ENCODE peak calls at places on chromosomes 12 and 14, in ten cellular contexts. One of them, this sample, is unnamed.

GRCh38 chr14:103023881-103024473 is 33.4 kb downstream of the CDC42BPB start:
- DNase-seq in endothelial cell: peak
- DNase-seq in kidney: no peak
- DNase-seq in sigmoid colon: no peak
- DNase-seq in GM23338: no peak
- DNase-seq in epithelial cell of esophagus: peak
- DNase-seq in RWPE1: no peak
- DNase-seq in GM10248: no peak
- DNase-seq in tibial artery: no peak
- DNase-seq in lower leg skin: no peak
- DNase-seq in this sample: no peak

GRCh38 chr12:44286336-44286735 is 450.5 kb downstream of the TMEM117 start:
- DNase-seq in sigmoid colon: no peak
- DNase-seq in lower leg skin: no peak
- DNase-seq in tibial artery: no peak
- DNase-seq in endothelial cell: no peak
- DNase-seq in GM10248: no peak
- DNase-seq in RWPE1: peak
- DNase-seq in epithelial cell of esophagus: peak
- DNase-seq in kidney: no peak
- DNase-seq in GM23338: no peak
- DNase-seq in this sample: no peak

GRCh38 chr12:54370218-54370730 is 6.0 kb upstream of the GPR84 start:
- DNase-seq in GM23338: peak
- DNase-seq in sigmoid colon: peak
- DNase-seq in lower leg skin: peak
- DNase-seq in GM10248: peak
- DNase-seq in endothelial cell: peak
- DNase-seq in epithelial cell of esophagus: peak
- DNase-seq in RWPE1: peak
- DNase-seq in tibial artery: peak
- DNase-seq in kidney: peak
- DNase-seq in this sample: peak

GRCh38 chr12:54680374-54680773 is 32.2 kb upstream of the DCD start:
- DNase-seq in GM23338: peak
- DNase-seq in epithelial cell of esophagus: peak
- DNase-seq in sigmoid colon: no peak
- DNase-seq in GM10248: peak
- DNase-seq in tibial artery: no peak
- DNase-seq in RWPE1: peak
- DNase-seq in endothelial cell: peak
- DNase-seq in kidney: no peak
- DNase-seq in lower leg skin: no peak
- DNase-seq in this sample: peak

GRCh38 chr12:15435597-15435996 is 113.3 kb downstream of the PTPRO start:
- DNase-seq in kidney: no peak
- DNase-seq in tibial artery: no peak
- DNase-seq in endothelial cell: no peak
- DNase-seq in RWPE1: no peak
- DNase-seq in epithelial cell of esophagus: peak
- DNase-seq in GM23338: peak
- DNase-seq in lower leg skin: no peak
- DNase-seq in sigmoid colon: no peak
- DNase-seq in GM10248: no peak
- DNase-seq in this sample: no peak

GRCh38 chr14:29865299-29865698 is 62.3 kb downstream of the PRKD1 start:
- DNase-seq in sigmoid colon: no peak
- DNase-seq in tibial artery: no peak
- DNase-seq in endothelial cell: no peak
- DNase-seq in kidney: no peak
- DNase-seq in epithelial cell of esophagus: no peak
- DNase-seq in GM10248: no peak
- DNase-seq in lower leg skin: no peak
- DNase-seq in RWPE1: no peak
- DNase-seq in GM23338: no peak
- DNase-seq in this sample: no peak

GRCh38 chr12:95943231-95943842 is at the start of gene AMDHD1:
- DNase-seq in sigmoid colon: peak
- DNase-seq in lower leg skin: peak
- DNase-seq in tibial artery: peak
- DNase-seq in RWPE1: peak
- DNase-seq in GM23338: peak
- DNase-seq in endothelial cell: peak
- DNase-seq in GM10248: peak
- DNase-seq in kidney: peak
- DNase-seq in epithelial cell of esophagus: peak
- DNase-seq in this sample: no peak

GRCh38 chr14:22478670-22479069 is 110.4 kb downstream of the DAD1 start:
- DNase-seq in GM10248: no peak
- DNase-seq in epithelial cell of esophagus: no peak
- DNase-seq in kidney: no peak
- DNase-seq in sigmoid colon: no peak
- DNase-seq in lower leg skin: no peak
- DNase-seq in tibial artery: no peak
- DNase-seq in GM23338: no peak
- DNase-seq in endothelial cell: no peak
- DNase-seq in RWPE1: no peak
- DNase-seq in this sample: no peak

GRCh38 chr14:65373671-65374039 is 38.9 kb upstream of the FUT8 start:
- DNase-seq in epithelial cell of esophagus: peak
- DNase-seq in tibial artery: no peak
- DNase-seq in GM23338: no peak
- DNase-seq in endothelial cell: no peak
- DNase-seq in kidney: no peak
- DNase-seq in GM10248: no peak
- DNase-seq in lower leg skin: no peak
- DNase-seq in sigmoid colon: no peak
- DNase-seq in RWPE1: no peak
- DNase-seq in this sample: no peak

GRCh38 chr12:63294327-63294632 is 143.3 kb upstream of the AVPR1A start:
- DNase-seq in sigmoid colon: no peak
- DNase-seq in GM10248: no peak
- DNase-seq in RWPE1: peak
- DNase-seq in lower leg skin: no peak
- DNase-seq in GM23338: no peak
- DNase-seq in kidney: no peak
- DNase-seq in epithelial cell of esophagus: peak
- DNase-seq in tibial artery: no peak
- DNase-seq in endothelial cell: no peak
- DNase-seq in this sample: no peak

GRCh38 chr14:91336093-91336450 is 81.5 kb downstream of the CCDC88C start:
- DNase-seq in sigmoid colon: no peak
- DNase-seq in GM10248: no peak
- DNase-seq in tibial artery: no peak
- DNase-seq in epithelial cell of esophagus: no peak
- DNase-seq in lower leg skin: no peak
- DNase-seq in kidney: peak
- DNase-seq in GM23338: no peak
- DNase-seq in endothelial cell: no peak
- DNase-seq in RWPE1: no peak
- DNase-seq in this sample: no peak

GRCh38 chr14:91337699-91338335 is 79.8 kb downstream of the CCDC88C start:
- DNase-seq in sigmoid colon: no peak
- DNase-seq in lower leg skin: no peak
- DNase-seq in kidney: peak
- DNase-seq in endothelial cell: no peak
- DNase-seq in tibial artery: no peak
- DNase-seq in GM23338: no peak
- DNase-seq in GM10248: no peak
- DNase-seq in epithelial cell of esophagus: no peak
- DNase-seq in RWPE1: no peak
- DNase-seq in this sample: no peak

GRCh38 chr14:91339606-91340369 is 77.8 kb downstream of the CCDC88C start:
- DNase-seq in endothelial cell: no peak
- DNase-seq in kidney: peak
- DNase-seq in tibial artery: no peak
- DNase-seq in epithelial cell of esophagus: no peak
- DNase-seq in GM23338: no peak
- DNase-seq in GM10248: no peak
- DNase-seq in sigmoid colon: no peak
- DNase-seq in lower leg skin: no peak
- DNase-seq in RWPE1: no peak
- DNase-seq in this sample: no peak

GRCh38 chr14:91339076-91339475 is 78.5 kb downstream of the CCDC88C start:
- DNase-seq in GM10248: no peak
- DNase-seq in sigmoid colon: no peak
- DNase-seq in GM23338: no peak
- DNase-seq in epithelial cell of esophagus: no peak
- DNase-seq in endothelial cell: no peak
- DNase-seq in kidney: peak
- DNase-seq in tibial artery: no peak
- DNase-seq in RWPE1: no peak
- DNase-seq in lower leg skin: no peak
- DNase-seq in this sample: no peak

DNA sequence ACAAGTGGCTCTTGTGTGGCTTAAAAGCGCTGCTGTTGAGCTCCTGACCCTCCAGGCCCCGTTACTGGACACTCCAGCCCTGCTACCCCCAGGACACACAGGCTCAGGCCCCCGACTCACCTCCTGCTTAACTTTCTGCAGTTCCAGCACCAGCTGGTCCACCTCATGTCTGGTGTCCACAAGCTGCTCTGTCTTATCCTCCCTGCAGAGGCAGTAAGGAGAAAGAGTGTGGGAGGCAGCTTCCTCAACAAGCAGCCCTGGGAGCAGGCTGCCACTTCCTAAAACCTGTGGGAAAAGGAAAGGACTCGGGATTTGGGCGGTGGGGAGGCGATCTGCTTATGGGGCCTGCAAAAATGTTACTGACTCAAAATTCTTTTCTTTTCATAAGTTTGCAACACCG is 79.3 kb downstream of the CCDC88C start:
- DNase-seq in tibial artery: no peak
- DNase-seq in RWPE1: no peak
- DNase-seq in GM10248: no peak
- DNase-seq in kidney: no peak
- DNase-seq in GM23338: no peak
- DNase-seq in lower leg skin: no peak
- DNase-seq in sigmoid colon: no peak
- DNase-seq in endothelial cell: no peak
- DNase-seq in epithelial cell of esophagus: no peak
- DNase-seq in this sample: no peak
- TF ChIP-seq CTCF in tibial artery: no peak
- TF ChIP-seq CTCF in RWPE1: no peak
- TF ChIP-seq CTCF in GM10248: no peak
- TF ChIP-seq CTCF in kidney: no peak
- TF ChIP-seq CTCF in GM23338: no peak
- TF ChIP-seq CTCF in lower leg skin: no peak
- TF ChIP-seq CTCF in sigmoid colon: no peak
- TF ChIP-seq CTCF in endothelial cell: no peak
- TF ChIP-seq CTCF in epithelial cell of esophagus: no peak
- TF ChIP-seq CTCF in this sample: no peak

GRCh38 chr12:3123729-3124128 is 46.5 kb downstream of the TSPAN9 start:
- DNase-seq in GM10248: no peak
- DNase-seq in endothelial cell: no peak
- DNase-seq in GM23338: no peak
- DNase-seq in kidney: no peak
- DNase-seq in epithelial cell of esophagus: no peak
- DNase-seq in tibial artery: no peak
- DNase-seq in sigmoid colon: no peak
- DNase-seq in lower leg skin: no peak
- DNase-seq in RWPE1: no peak
- DNase-seq in this sample: no peak

GRCh38 chr12:3125674-3126073 is 48.5 kb downstream of the TSPAN9 start:
- DNase-seq in sigmoid colon: no peak
- DNase-seq in endothelial cell: no peak
- DNase-seq in kidney: no peak
- DNase-seq in RWPE1: no peak
- DNase-seq in tibial artery: no peak
- DNase-seq in GM10248: no peak
- DNase-seq in GM23338: no peak
- DNase-seq in epithelial cell of esophagus: no peak
- DNase-seq in lower leg skin: no peak
- DNase-seq in this sample: no peak

GRCh38 chr12:3120701-3121100 is 43.5 kb downstream of the TSPAN9 start:
- DNase-seq in kidney: no peak
- DNase-seq in GM23338: no peak
- DNase-seq in lower leg skin: no peak
- DNase-seq in sigmoid colon: no peak
- DNase-seq in endothelial cell: no peak
- DNase-seq in GM10248: no peak
- DNase-seq in RWPE1: no peak
- DNase-seq in tibial artery: no peak
- DNase-seq in epithelial cell of esophagus: no peak
- DNase-seq in this sample: no peak

GRCh38 chr12:3124917-3125316 is 47.7 kb downstream of the TSPAN9 start:
- DNase-seq in RWPE1: no peak
- DNase-seq in GM23338: no peak
- DNase-seq in epithelial cell of esophagus: no peak
- DNase-seq in lower leg skin: no peak
- DNase-seq in tibial artery: no peak
- DNase-seq in sigmoid colon: no peak
- DNase-seq in GM10248: no peak
- DNase-seq in endothelial cell: no peak
- DNase-seq in kidney: no peak
- DNase-seq in this sample: no peak

GRCh38 chr12:3122841-3123678 is 45.9 kb downstream of the TSPAN9 start:
- DNase-seq in GM23338: peak
- DNase-seq in tibial artery: peak
- DNase-seq in GM10248: no peak
- DNase-seq in sigmoid colon: no peak
- DNase-seq in epithelial cell of esophagus: peak
- DNase-seq in RWPE1: peak
- DNase-seq in kidney: no peak
- DNase-seq in endothelial cell: peak
- DNase-seq in lower leg skin: peak
- DNase-seq in this sample: no peak
- TF ChIP-seq CTCF in GM23338: no peak
- TF ChIP-seq CTCF in tibial artery: peak
- TF ChIP-seq CTCF in GM10248: no peak
- TF ChIP-seq CTCF in sigmoid colon: no peak
- TF ChIP-seq CTCF in epithelial cell of esophagus: no peak
- TF ChIP-seq CTCF in RWPE1: no peak
- TF ChIP-seq CTCF in kidney: no peak
- TF ChIP-seq CTCF in endothelial cell: no peak
- TF ChIP-seq CTCF in lower leg skin: no peak
- TF ChIP-seq CTCF in this sample: no peak

DNA sequence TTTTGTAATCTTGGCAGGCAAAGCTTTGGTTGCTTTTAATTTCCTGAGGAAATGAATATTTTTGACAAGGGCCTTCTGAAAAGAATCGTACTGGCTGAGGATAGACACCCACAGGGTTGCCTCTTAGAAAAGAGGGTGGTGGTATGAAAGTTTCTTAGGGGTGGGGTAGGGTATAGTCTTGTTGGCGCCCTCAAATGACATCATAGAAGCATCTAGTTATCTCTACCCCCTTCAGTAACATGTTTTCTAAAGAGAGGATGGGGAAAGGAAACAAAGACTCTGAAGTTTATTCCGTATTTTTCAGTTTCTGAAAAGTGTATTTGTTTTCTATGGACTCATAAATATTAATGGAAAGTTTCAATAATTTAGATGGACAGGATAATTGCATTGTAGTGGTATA is 13.7 kb downstream of the PRKCH start:
- DNase-seq in epithelial cell of esophagus: no peak
- DNase-seq in GM10248: no peak
- DNase-seq in sigmoid colon: no peak
- DNase-seq in endothelial cell: no peak
- DNase-seq in kidney: no peak
- DNase-seq in lower leg skin: no peak
- DNase-seq in tibial artery: no peak
- DNase-seq in GM23338: no peak
- DNase-seq in RWPE1: no peak
- DNase-seq in this sample: no peak
- TF ChIP-seq CTCF in epithelial cell of esophagus: no peak
- TF ChIP-seq CTCF in GM10248: no peak
- TF ChIP-seq CTCF in sigmoid colon: no peak
- TF ChIP-seq CTCF in endothelial cell: no peak
- TF ChIP-seq CTCF in kidney: no peak
- TF ChIP-seq CTCF in lower leg skin: no peak
- TF ChIP-seq CTCF in tibial artery: no peak
- TF ChIP-seq CTCF in GM23338: no peak
- TF ChIP-seq CTCF in RWPE1: no peak
- TF ChIP-seq CTCF in this sample: no peak

GRCh38 chr12:97283297-97283696 is 179.3 kb upstream of the RMST start:
- DNase-seq in sigmoid colon: no peak
- DNase-seq in epithelial cell of esophagus: no peak
- DNase-seq in RWPE1: no peak
- DNase-seq in lower leg skin: no peak
- DNase-seq in GM23338: peak
- DNase-seq in endothelial cell: no peak
- DNase-seq in GM10248: no peak
- DNase-seq in kidney: no peak
- DNase-seq in tibial artery: no peak
- DNase-seq in this sample: no peak
- TF ChIP-seq CTCF in sigmoid colon: no peak
- TF ChIP-seq CTCF in epithelial cell of esophagus: no peak
- TF ChIP-seq CTCF in RWPE1: no peak
- TF ChIP-seq CTCF in lower leg skin: no peak
- TF ChIP-seq CTCF in GM23338: peak
- TF ChIP-seq CTCF in endothelial cell: no peak
- TF ChIP-seq CTCF in GM10248: peak
- TF ChIP-seq CTCF in kidney: no peak
- TF ChIP-seq CTCF in tibial artery: no peak
- TF ChIP-seq CTCF in this sample: peak

This sample was measured in GM13977.